ENCODE peak calls at places on chromosomes 5 and 9, in seven cellular contexts. Z is PC-9; G is bronchial epithelial cell; C is CD4-positive, alpha-beta T cell; M is omental fat pad; S is H9; H is osteocyte. E is an unnamed sample.

GRCh38 chr9:11038956-11039355 is 426.2 kb upstream of the PTPRD start:
- DNase-seq in H (no peak), C (no peak), G (no peak), S (no peak), Z (no peak), M (no peak), E (no peak)

GRCh38 chr9:84137968-84138367 is 157.4 kb downstream of the RMI1 start:
- DNase-seq in H (no peak), M (no peak), S (no peak), G (peak; percentile 91), C (no peak), Z (no peak), E (peak; percentile 13)

GRCh38 chr9:7097785-7098420 is 340.1 kb downstream of the KDM4C start:
- DNase-seq in G (peak; percentile 23), H (no peak), M (no peak), C (no peak), S (no peak), Z (no peak), E (no peak)

GRCh38 chr5:142432961-142433360 is 108.1 kb upstream of the SPRY4 start:
- DNase-seq in M (no peak), C (peak; percentile 33), H (no peak), G (no peak), S (no peak), Z (peak; percentile 45), E (no peak)

GRCh38 chr5:174087783-174088182 is 42.3 kb downstream of the NSG2 start:
- DNase-seq in H (no peak), Z (no peak), C (no peak), M (no peak), G (no peak), S (no peak), E (no peak)

GRCh38 chr9:105171589-105171988 is 72.9 kb upstream of the SLC44A1 start:
- DNase-seq in Z (no peak), M (no peak), C (no peak), S (no peak), G (no peak), H (no peak), E (no peak)

GRCh38 chr5:175012267-175012666 is 287.9 kb downstream of the MSX2 start:
- DNase-seq in G (no peak), H (no peak), M (no peak), S (no peak), C (no peak), Z (no peak), E (no peak)

GRCh38 chr9:131068076-131068816 is 28.1 kb upstream of the AIF1L start:
- DNase-seq in H (no peak), M (no peak), G (no peak), S (no peak), Z (no peak), C (no peak), E (no peak)

GRCh38 chr5:11563822-11564221 is 340.4 kb downstream of the CTNND2 start:
- DNase-seq in Z (no peak), M (no peak), C (no peak), S (no peak), G (no peak), H (no peak), E (no peak)

GRCh38 chr9:136754059-136754572 is 3.9 kb downstream of the LCN8 start:
- DNase-seq in C (no peak), Z (no peak), H (no peak), M (no peak), G (no peak), S (no peak), E (no peak)

GRCh38 chr5:78698218-78698751 is 49.7 kb upstream of the LHFPL2 start:
- DNase-seq in C (no peak), S (no peak), M (no peak), H (no peak), G (peak; percentile 71), Z (no peak), E (no peak)

GRCh38 chr5:90529939-90530677 is 724 bp upstream of the LYSMD3 start:
- DNase-seq in C (peak; percentile 40), Z (peak; percentile 59), G (peak; percentile 81), S (peak; percentile 73), M (peak; percentile 28), H (peak; percentile 86), E (peak; percentile 78)

GRCh38 chr9:110065527-110065926 is 142.4 kb downstream of the C9orf152 start:
- DNase-seq in H (no peak), Z (no peak), S (no peak), G (no peak), M (no peak), C (no peak), E (no peak)

GRCh38 chr5:162719720-162720119 is 652.1 kb downstream of the GABRG2 start:
- DNase-seq in S (no peak), G (no peak), C (no peak), Z (no peak), H (no peak), M (no peak), E (no peak)

GRCh38 chr5:137148656-137149055 is 350.5 kb downstream of the SPOCK1 start:
- DNase-seq in Z (no peak), C (no peak), M (no peak), S (no peak), H (no peak), G (no peak), E (no peak)

GRCh38 chr5:160353379-160353778 is 17.0 kb downstream of the C1QTNF2 start:
- DNase-seq in Z (no peak), G (no peak), H (no peak), S (peak; percentile 65), M (no peak), C (no peak), E (no peak)

GRCh38 chr9:72476617-72477375 is 44.6 kb upstream of the TMC1 start:
- DNase-seq in M (no peak), G (peak; percentile 99), S (peak; percentile 49), H (no peak), Z (peak; percentile 80), C (peak; percentile 22), E (peak; percentile 86)

GRCh38 chr5:116037236-116037822 is 5.1 kb downstream of the ARL14EPL start:
- DNase-seq in S (no peak), Z (no peak), M (no peak), G (peak; percentile 8), C (no peak), H (no peak), E (no peak)

GRCh38 chr5:116035123-116035522 is 2.9 kb downstream of the ARL14EPL start:
- DNase-seq in Z (no peak), H (no peak), S (no peak), G (peak; percentile 5), C (no peak), M (no peak), E (no peak)

GRCh38 chr5:116032991-116033390 is 719 bp downstream of the ARL14EPL start:
- DNase-seq in G (no peak), M (no peak), C (no peak), S (no peak), H (no peak), Z (no peak), E (no peak)

GRCh38 chr5:116032094-116032517 is at the start of gene ARL14EPL:
- DNase-seq in M (peak; percentile 27), C (no peak), S (no peak), Z (peak; percentile 58), G (peak; percentile 74), H (no peak), E (peak; percentile 76)
- TF ChIP-seq CTCF in M (no peak), C (no peak), S (peak; percentile 48), Z (peak; percentile 39), G (no peak), H (peak; percentile 62), E (peak; percentile 29)

GRCh38 chr5:145699846-145700245 is 135.3 kb downstream of the PRELID2 start:
- DNase-seq in H (no peak), S (no peak), G (no peak), C (no peak), Z (no peak), M (no peak), E (no peak)

GRCh38 chr5:145697251-145698016 is 137.7 kb downstream of the PRELID2 start:
- DNase-seq in C (no peak), M (no peak), Z (no peak), S (peak; percentile 51), G (peak; percentile 53), H (no peak), E (peak; percentile 19)

GRCh38 chr5:145704724-145705123 is 130.4 kb downstream of the PRELID2 start:
- DNase-seq in M (no peak), C (no peak), H (no peak), G (no peak), S (no peak), Z (no peak), E (no peak)

GRCh38 chr5:145701404-145701803 is 133.7 kb downstream of the PRELID2 start:
- DNase-seq in G (no peak), M (no peak), S (no peak), H (no peak), Z (no peak), C (no peak), E (no peak)
- TF ChIP-seq CTCF in G (no peak), M (no peak), S (peak; percentile 44), H (peak; percentile 10), Z (peak; percentile 31), C (no peak), E (no peak)

GRCh38 chr5:15459200-15459599 is 40.8 kb upstream of the FBXL7 start:
- DNase-seq in M (no peak), S (no peak), Z (no peak), G (no peak), H (no peak), C (no peak), E (no peak)

GRCh38 chr5:15463231-15463630 is 36.7 kb upstream of the FBXL7 start:
- DNase-seq in M (no peak), Z (no peak), S (no peak), C (no peak), G (peak; percentile 29), H (no peak), E (peak; percentile 7)
- TF ChIP-seq CTCF in M (no peak), Z (no peak), S (peak; percentile 80), C (no peak), G (peak; percentile 61), H (peak; percentile 61), E (peak; percentile 37)

GRCh38 chr9:32596936-32597335 is 24.0 kb upstream of the NDUFB6 start:
- DNase-seq in H (no peak), G (no peak), C (no peak), S (no peak), Z (no peak), M (no peak), E (no peak)
- TF ChIP-seq CTCF in H (no peak), G (no peak), C (no peak), S (no peak), Z (no peak), M (no peak), E (no peak)

DNA sequence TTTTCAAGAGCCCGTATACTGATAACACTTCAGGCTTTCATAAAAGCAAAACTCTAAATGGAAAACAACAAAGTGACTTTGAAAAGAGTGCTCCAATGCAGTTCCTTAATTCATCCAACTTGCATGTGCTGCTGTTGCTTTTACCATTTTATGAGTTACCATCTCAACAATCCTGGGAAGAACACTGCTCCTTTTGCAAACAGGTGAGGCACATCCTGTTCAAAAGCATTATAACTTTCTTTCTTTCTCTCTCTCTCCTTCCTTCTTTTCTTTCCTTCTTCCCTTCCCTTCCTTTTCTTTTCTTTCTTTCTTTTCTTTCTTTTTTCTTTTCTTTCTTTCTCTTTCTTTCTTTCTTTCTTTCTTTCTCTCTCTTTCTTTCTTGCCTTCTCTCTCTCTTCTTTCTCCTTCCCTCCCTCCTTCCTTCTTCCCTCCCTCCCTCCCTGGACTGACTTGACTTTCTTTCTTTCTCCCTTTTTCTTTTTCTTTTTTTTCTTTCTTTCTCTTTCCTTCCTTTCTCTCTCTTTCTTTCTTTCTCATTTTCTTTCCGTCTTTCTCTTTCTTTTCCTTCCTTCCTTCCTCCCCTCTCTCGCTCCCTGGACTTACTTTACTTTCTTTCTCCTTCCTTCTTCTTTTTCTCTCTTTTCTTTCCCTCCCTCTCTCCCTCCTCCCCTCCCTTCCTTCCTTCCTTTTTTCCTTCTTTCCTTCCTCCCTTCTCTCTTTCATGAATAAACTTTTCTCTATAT is 11.2 kb upstream of the PARP8 start:
- DNase-seq in M (no peak), G (no peak), H (no peak), C (no peak), S (no peak), Z (no peak), E (no peak)
- TF ChIP-seq CTCF in M (no peak), G (no peak), H (no peak), C (no peak), S (no peak), Z (no peak), E (no peak)

E was measured in A549.